ENCODE peak calls at places on chromosomes 3 and 15, in four cellular contexts. One of them, this sample, is unnamed.

GRCh38 chr15:69766156-69766555 is 313.5 kb downstream of the RPLP1 start:
- DNase-seq in psoas muscle: no peak
- DNase-seq in HCT116: no peak
- DNase-seq in transverse colon: no peak
- DNase-seq in this sample: no peak

GRCh38 chr3:177753498-177754155 is 556.3 kb upstream of the TBL1XR1 start:
- DNase-seq in transverse colon: peak
- DNase-seq in HCT116: no peak
- DNase-seq in psoas muscle: peak
- DNase-seq in this sample: peak

GRCh38 chr15:51318382-51319150 is 19.8 kb downstream of the CYP19A1 start:
- DNase-seq in transverse colon: no peak
- DNase-seq in HCT116: no peak
- DNase-seq in psoas muscle: no peak
- DNase-seq in this sample: no peak

GRCh38 chr3:194637066-194637465 is 3.8 kb upstream of the TMEM44 start:
- DNase-seq in HCT116: no peak
- DNase-seq in psoas muscle: no peak
- DNase-seq in transverse colon: no peak
- DNase-seq in this sample: no peak

GRCh38 chr15:71078506-71079207 is 36.6 kb upstream of the THSD4 start:
- DNase-seq in transverse colon: no peak
- DNase-seq in HCT116: no peak
- DNase-seq in psoas muscle: no peak
- DNase-seq in this sample: no peak

GRCh38 chr15:92807971-92808571 is 92.1 kb upstream of the CHD2 start:
- DNase-seq in transverse colon: peak
- DNase-seq in psoas muscle: no peak
- DNase-seq in HCT116: no peak
- DNase-seq in this sample: no peak

GRCh38 chr3:158732856-158733200 is 571 bp upstream of the RARRES1 start:
- DNase-seq in HCT116: no peak
- DNase-seq in transverse colon: no peak
- DNase-seq in psoas muscle: no peak
- DNase-seq in this sample: no peak

GRCh38 chr3:129343643-129344360 is 65.1 kb downstream of the HMCES start:
- DNase-seq in psoas muscle: peak
- DNase-seq in HCT116: peak
- DNase-seq in transverse colon: peak
- DNase-seq in this sample: no peak

GRCh38 chr15:61479601-61480000 is 250.5 kb upstream of the RORA start:
- DNase-seq in transverse colon: no peak
- DNase-seq in psoas muscle: no peak
- DNase-seq in HCT116: no peak
- DNase-seq in this sample: no peak

GRCh38 chr3:194137314-194138097 is 1.6 kb downstream of the HES1 start:
- DNase-seq in transverse colon: peak
- DNase-seq in psoas muscle: peak
- DNase-seq in HCT116: no peak
- DNase-seq in this sample: peak

GRCh38 chr3:143847787-143848631 is at the start of gene SLC9A9:
- DNase-seq in HCT116: no peak
- DNase-seq in psoas muscle: peak
- DNase-seq in transverse colon: peak
- DNase-seq in this sample: no peak
- H3K27ac ChIP-seq in HCT116: no peak
- H3K27ac ChIP-seq in psoas muscle: peak
- H3K27ac ChIP-seq in transverse colon: peak
- H3K27ac ChIP-seq in this sample: peak

GRCh38 chr3:188196232-188196990 is 42.5 kb downstream of the LPP start:
- DNase-seq in HCT116: no peak
- DNase-seq in transverse colon: no peak
- DNase-seq in psoas muscle: no peak
- DNase-seq in this sample: no peak

GRCh38 chr3:188198760-188199327 is 44.9 kb downstream of the LPP start:
- DNase-seq in transverse colon: no peak
- DNase-seq in psoas muscle: no peak
- DNase-seq in HCT116: no peak
- DNase-seq in this sample: no peak

GRCh38 chr3:188198001-188198400 is 44.0 kb downstream of the LPP start:
- DNase-seq in transverse colon: no peak
- DNase-seq in HCT116: no peak
- DNase-seq in psoas muscle: no peak
- DNase-seq in this sample: no peak

GRCh38 chr3:188199386-188199785 is 45.4 kb downstream of the LPP start:
- DNase-seq in transverse colon: no peak
- DNase-seq in psoas muscle: no peak
- DNase-seq in HCT116: no peak
- DNase-seq in this sample: no peak

GRCh38 chr3:188197388-188197847 is 43.5 kb downstream of the LPP start:
- DNase-seq in transverse colon: no peak
- DNase-seq in psoas muscle: no peak
- DNase-seq in HCT116: no peak
- DNase-seq in this sample: peak
- H3K27ac ChIP-seq in transverse colon: peak
- H3K27ac ChIP-seq in psoas muscle: peak
- H3K27ac ChIP-seq in HCT116: no peak
- H3K27ac ChIP-seq in this sample: peak

GRCh38 chr15:39438260-39438659 is 142.6 kb upstream of the THBS1 start:
- DNase-seq in HCT116: no peak
- DNase-seq in psoas muscle: peak
- DNase-seq in transverse colon: no peak
- DNase-seq in this sample: peak
- H3K27ac ChIP-seq in HCT116: no peak
- H3K27ac ChIP-seq in psoas muscle: no peak
- H3K27ac ChIP-seq in transverse colon: no peak
- H3K27ac ChIP-seq in this sample: peak

GRCh38 chr3:100154171-100154570 is 39.9 kb upstream of the FILIP1L start:
- DNase-seq in psoas muscle: no peak
- DNase-seq in transverse colon: no peak
- DNase-seq in HCT116: no peak
- DNase-seq in this sample: no peak

GRCh38 chr3:100149130-100149529 is 34.8 kb upstream of the FILIP1L start:
- DNase-seq in HCT116: no peak
- DNase-seq in psoas muscle: no peak
- DNase-seq in transverse colon: no peak
- DNase-seq in this sample: no peak

GRCh38 chr3:100150583-100150982 is 36.3 kb upstream of the FILIP1L start:
- DNase-seq in psoas muscle: no peak
- DNase-seq in transverse colon: no peak
- DNase-seq in HCT116: no peak
- DNase-seq in this sample: no peak

GRCh38 chr3:100149713-100150112 is 35.4 kb upstream of the FILIP1L start:
- DNase-seq in HCT116: no peak
- DNase-seq in transverse colon: no peak
- DNase-seq in psoas muscle: peak
- DNase-seq in this sample: no peak

GRCh38 chr3:100151024-100151707 is 36.9 kb upstream of the FILIP1L start:
- DNase-seq in transverse colon: no peak
- DNase-seq in psoas muscle: no peak
- DNase-seq in HCT116: no peak
- DNase-seq in this sample: no peak
- H3K27ac ChIP-seq in transverse colon: peak
- H3K27ac ChIP-seq in psoas muscle: peak
- H3K27ac ChIP-seq in HCT116: no peak
- H3K27ac ChIP-seq in this sample: peak

GRCh38 chr3:112967425-112967824 is 7.5 kb downstream of the CD200R1 start:
- DNase-seq in transverse colon: no peak
- DNase-seq in HCT116: no peak
- DNase-seq in psoas muscle: no peak
- DNase-seq in this sample: no peak
- H3K27ac ChIP-seq in transverse colon: no peak
- H3K27ac ChIP-seq in HCT116: no peak
- H3K27ac ChIP-seq in psoas muscle: no peak
- H3K27ac ChIP-seq in this sample: no peak

GRCh38 chr3:149080699-149081091 is 5.6 kb downstream of the HLTF start:
- DNase-seq in transverse colon: no peak
- DNase-seq in psoas muscle: no peak
- DNase-seq in HCT116: no peak
- DNase-seq in this sample: no peak

GRCh38 chr3:149081772-149082171 is 4.6 kb downstream of the HLTF start:
- DNase-seq in HCT116: no peak
- DNase-seq in psoas muscle: no peak
- DNase-seq in transverse colon: no peak
- DNase-seq in this sample: no peak

GRCh38 chr3:149080011-149080698 is 6.2 kb downstream of the HLTF start:
- DNase-seq in transverse colon: no peak
- DNase-seq in psoas muscle: no peak
- DNase-seq in HCT116: no peak
- DNase-seq in this sample: no peak

GRCh38 chr3:149077638-149078037 is 8.7 kb downstream of the HLTF start:
- DNase-seq in transverse colon: no peak
- DNase-seq in HCT116: no peak
- DNase-seq in psoas muscle: no peak
- DNase-seq in this sample: no peak
- H3K27ac ChIP-seq in transverse colon: peak
- H3K27ac ChIP-seq in HCT116: no peak
- H3K27ac ChIP-seq in psoas muscle: no peak
- H3K27ac ChIP-seq in this sample: no peak

GRCh38 chr15:101092186-101092866 is 159.5 kb downstream of the CHSY1 start:
- DNase-seq in transverse colon: no peak
- DNase-seq in psoas muscle: no peak
- DNase-seq in HCT116: no peak
- DNase-seq in this sample: no peak
- H3K27ac ChIP-seq in transverse colon: peak
- H3K27ac ChIP-seq in psoas muscle: peak
- H3K27ac ChIP-seq in HCT116: no peak
- H3K27ac ChIP-seq in this sample: peak

GRCh38 chr3:47540281-47540680 is 26.8 kb upstream of the ELP6 start:
- DNase-seq in transverse colon: no peak
- DNase-seq in HCT116: no peak
- DNase-seq in psoas muscle: no peak
- DNase-seq in this sample: no peak
- H3K27ac ChIP-seq in transverse colon: no peak
- H3K27ac ChIP-seq in HCT116: no peak
- H3K27ac ChIP-seq in psoas muscle: no peak
- H3K27ac ChIP-seq in this sample: no peak

GRCh38 chr15:28178290-28178689 is 79.2 kb upstream of the OCA2 start:
- DNase-seq in psoas muscle: no peak
- DNase-seq in HCT116: no peak
- DNase-seq in transverse colon: no peak
- DNase-seq in this sample: no peak
- H3K27ac ChIP-seq in psoas muscle: no peak
- H3K27ac ChIP-seq in HCT116: no peak
- H3K27ac ChIP-seq in transverse colon: no peak
- H3K27ac ChIP-seq in this sample: peak

GRCh38 chr15:54187325-54187724 is 209.1 kb downstream of the UNC13C start:
- DNase-seq in HCT116: no peak
- DNase-seq in transverse colon: no peak
- DNase-seq in psoas muscle: no peak
- DNase-seq in this sample: no peak
- H3K27ac ChIP-seq in HCT116: no peak
- H3K27ac ChIP-seq in transverse colon: no peak
- H3K27ac ChIP-seq in psoas muscle: no peak
- H3K27ac ChIP-seq in this sample: no peak

This sample was measured in left ventricle myocardium inferior.